ENCODE peak calls at places on chromosomes 1 and 21, in eight cellular contexts. M is sigmoid colon; Q is CD8-positive, alpha-beta T cell; P is ovary; C is PC-3; J is stomach; I is left lung; Y is SK-N-SH. E is an unnamed sample.

GRCh38 chr1:40919475-40920011 is 57.4 kb upstream of the CITED4 start:
- DNase-seq in C (peak; percentile 14), I (no peak), Y (no peak), M (no peak), Q (no peak), J (peak; percentile 92), P (no peak), E (peak; percentile 90)

GRCh38 chr21:44892536-44893277 is 19.2 kb upstream of the PTTG1IP start:
- DNase-seq in J (peak; percentile 78), P (peak; percentile 63), C (peak; percentile 70), Y (peak; percentile 86), I (peak; percentile 67), M (no peak), Q (peak; percentile 72), E (peak; percentile 62)

GRCh38 chr1:27161594-27161993 is 6.7 kb upstream of the SLC9A1 start:
- DNase-seq in Y (peak; percentile 1), C (peak; percentile 70), I (no peak), P (no peak), M (no peak), Q (no peak), J (no peak), E (no peak)

GRCh38 chr1:172269644-172270043 is 150.8 kb upstream of the C1orf105 start:
- DNase-seq in P (no peak), Y (no peak), M (no peak), I (no peak), J (no peak), Q (no peak), C (no peak), E (no peak)

GRCh38 chr1:28804071-28804470 is 7.9 kb upstream of the OPRD1 start:
- DNase-seq in P (no peak), Q (no peak), Y (no peak), C (no peak), J (no peak), M (no peak), I (no peak), E (no peak)

GRCh38 chr21:34968414-34969333 is 80.4 kb downstream of the RUNX1 start:
- DNase-seq in M (no peak), I (no peak), Y (no peak), P (no peak), Q (no peak), J (no peak), C (no peak), E (no peak)

GRCh38 chr1:5983361-5984103 is 8.7 kb downstream of the NPHP4 start:
- DNase-seq in M (no peak), C (peak; percentile 75), J (no peak), Y (no peak), P (no peak), I (no peak), Q (no peak), E (no peak)

GRCh38 chr1:145845514-145846161 is at the start of gene NUDT17:
- DNase-seq in J (peak; percentile 84), Y (peak; percentile 90), I (peak; percentile 83), Q (peak; percentile 77), P (peak; percentile 86), M (peak; percentile 90), C (peak; percentile 78), E (peak; percentile 63)

GRCh38 chr1:167221126-167221803 is 579 bp downstream of the POU2F1 start:
- DNase-seq in Q (peak; percentile 26), I (no peak), C (no peak), J (peak; percentile 27), P (no peak), Y (peak; percentile 65), M (no peak), E (peak; percentile 23)

GRCh38 chr21:14863745-14864210 is 201.0 kb downstream of the NRIP1 start:
- DNase-seq in Y (no peak), M (no peak), C (peak; percentile 31), Q (no peak), J (no peak), P (no peak), I (no peak), E (no peak)

GRCh38 chr1:53766766-53767409 is 27.9 kb upstream of the GLIS1 start:
- DNase-seq in C (no peak), Y (no peak), Q (no peak), J (no peak), P (no peak), I (no peak), M (no peak), E (no peak)

GRCh38 chr1:1212780-1213152 is 1.2 kb downstream of the TNFRSF4 start:
- DNase-seq in C (no peak), M (no peak), Q (peak; percentile 55), Y (peak; percentile 43), P (peak; percentile 40), I (no peak), J (peak; percentile 53), E (peak; percentile 37)

GRCh38 chr1:151542710-151543129 is 2.6 kb downstream of the TUFT1 start:
- DNase-seq in J (no peak), C (peak; percentile 84), P (no peak), Y (no peak), M (no peak), I (no peak), Q (no peak), E (no peak)

GRCh38 chr1:105730701-105731100 is 1325.8 kb upstream of the PRMT6 start:
- DNase-seq in Y (no peak), C (no peak), I (no peak), J (no peak), P (no peak), Q (no peak), M (no peak), E (no peak)

GRCh38 chr21:42161957-42162681 is 56.8 kb upstream of the ABCG1 start:
- DNase-seq in Y (peak; percentile 46), J (no peak), I (no peak), P (no peak), M (no peak), Q (peak; percentile 52), C (peak; percentile 25), E (no peak)

GRCh38 chr21:35478096-35479080 is 429.3 kb upstream of the RUNX1 start:
- DNase-seq in M (no peak), Q (no peak), J (no peak), Y (no peak), I (no peak), C (no peak), P (no peak), E (no peak)

GRCh38 chr1:221712198-221712684 is 29.6 kb downstream of the DUSP10 start:
- DNase-seq in Q (peak; percentile 77), M (no peak), J (no peak), I (no peak), Y (no peak), P (no peak), C (peak; percentile 71), E (no peak)

GRCh38 chr1:9691726-9692125 is 40.2 kb downstream of the PIK3CD start:
- DNase-seq in M (no peak), Y (no peak), Q (no peak), J (no peak), P (no peak), I (no peak), C (no peak), E (no peak)

GRCh38 chr1:204262506-204263239 is 48.9 kb upstream of the GOLT1A start:
- DNase-seq in Y (no peak), J (no peak), M (no peak), I (no peak), Q (no peak), P (no peak), C (no peak), E (no peak)

GRCh38 chr1:209674957-209675566 is at the start of gene G0S2:
- DNase-seq in J (peak; percentile 83), P (peak; percentile 91), M (peak; percentile 88), I (peak; percentile 77), C (peak; percentile 96), Q (no peak), Y (peak; percentile 78), E (peak; percentile 94)
- H3K27me3 ChIP-seq in J (no peaks in the 10 kb centered on the region), P (no peaks in the 10 kb centered on the region), M (no peaks in the 10 kb centered on the region), I (peaks cover 4% of the 10 kb centered on the region), C (no peaks in the 10 kb centered on the region), Q (peaks cover 9% of the 10 kb centered on the region), Y (no peaks in the 10 kb centered on the region), E (no peaks in the 10 kb centered on the region)

DNA sequence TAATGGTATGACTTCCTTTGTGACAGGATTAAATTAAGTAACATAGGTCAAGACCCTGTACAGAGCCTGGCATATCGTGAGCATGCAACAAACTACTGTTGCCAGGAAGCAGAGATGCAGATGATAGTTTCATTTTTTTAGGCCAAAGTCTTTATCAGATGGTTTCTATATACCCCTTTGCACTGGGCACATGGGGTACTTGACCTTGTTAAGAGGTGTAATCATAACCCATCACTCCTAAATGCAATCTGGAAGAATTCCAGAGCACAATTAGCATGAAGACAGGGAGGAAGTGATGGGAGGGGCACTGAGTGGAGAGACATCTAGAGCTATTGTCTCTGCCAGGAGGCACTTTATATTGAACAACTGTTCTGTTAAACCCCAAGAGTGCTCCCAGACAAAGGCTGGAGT is 22.1 kb downstream of the ZBTB17 start:
- DNase-seq in M (no peak), P (no peak), Q (no peak), I (no peak), Y (peak; percentile 79), C (no peak), J (no peak), E (no peak)
- H3K4me1 ChIP-seq in M (no peaks in the 10 kb centered on the region), P (peaks cover 31% of the 10 kb centered on the region), Q (peaks cover 58% of the 10 kb centered on the region), I (peaks cover 99% of the 10 kb centered on the region), Y (peaks cover 87% of the 10 kb centered on the region), C (peaks cover 35% of the 10 kb centered on the region), J (peaks cover 57% of the 10 kb centered on the region), E (peaks cover 32% of the 10 kb centered on the region)

DNA sequence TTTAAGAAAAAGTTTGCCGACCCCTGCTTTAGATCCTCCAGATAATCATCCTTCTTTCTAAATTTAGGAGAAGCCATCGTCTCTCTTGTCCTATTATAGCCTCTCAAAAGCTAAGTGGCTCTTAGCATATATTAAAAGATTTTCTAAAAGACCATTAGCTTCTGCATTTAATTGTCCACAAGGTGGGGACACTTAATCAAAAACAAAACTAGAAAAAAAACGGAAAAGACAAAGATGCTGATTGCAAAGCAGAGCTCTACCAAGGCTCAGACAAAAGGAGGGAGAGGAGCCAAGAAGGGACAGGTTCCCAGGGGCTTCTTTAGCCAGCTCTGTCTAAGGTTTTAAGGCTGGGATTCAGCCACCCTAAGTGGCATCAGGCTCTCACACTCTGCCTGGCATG is 128.3 kb upstream of the HMGB4 start:
- DNase-seq in Q (no peak), Y (peak; percentile 54), J (no peak), P (no peak), M (no peak), I (no peak), C (peak; percentile 9), E (no peak)
- TF ChIP-seq CTCF in Q (no peak), Y (no peak), J (no peak), P (no peak), M (no peak), I (no peak), C (peak; percentile 53), E (no peak)

DNA sequence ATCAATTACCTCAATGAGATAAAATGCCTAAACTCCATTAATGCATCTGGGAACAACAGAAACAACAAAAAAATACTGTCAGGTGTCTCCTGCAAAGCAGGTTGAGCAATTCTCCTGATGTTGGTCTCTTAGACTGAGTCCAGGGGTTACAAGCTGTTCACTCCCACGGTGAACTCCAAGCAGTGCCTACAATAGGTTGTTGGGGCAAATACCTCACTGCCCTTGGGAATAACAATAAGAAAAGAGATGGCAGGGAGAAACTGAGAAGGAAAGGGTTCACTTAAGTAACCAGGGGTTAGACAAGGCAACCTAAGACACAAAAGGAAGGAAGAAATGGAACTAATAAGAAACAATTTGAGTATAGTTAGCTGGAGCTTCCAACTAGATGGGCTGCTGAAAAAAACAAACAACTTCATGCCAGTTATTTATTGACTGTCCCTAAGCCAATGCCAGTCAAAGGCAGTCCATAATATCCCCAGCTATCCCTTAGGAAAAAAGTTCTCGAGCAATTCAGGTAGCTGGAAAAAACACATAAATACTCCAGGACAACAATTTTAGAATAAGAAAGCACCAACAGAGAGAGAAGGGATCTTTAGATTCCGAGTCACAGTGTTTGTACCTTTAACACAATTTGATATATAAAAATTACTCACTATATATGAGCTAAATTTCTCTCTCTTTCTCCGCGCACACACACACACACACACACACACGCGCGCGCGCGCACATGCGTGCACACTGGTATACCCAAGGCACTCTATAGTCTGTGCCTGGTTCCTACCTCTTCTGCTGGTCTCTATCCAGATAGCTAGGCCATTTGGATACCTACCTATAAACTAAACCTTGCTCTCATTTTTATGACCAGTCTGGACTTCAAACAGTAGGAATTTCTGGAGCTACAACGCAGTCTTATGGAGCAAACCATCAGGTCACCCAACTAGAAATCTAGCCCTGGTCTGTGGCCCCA is 97.4 kb upstream of the MAGI3 start:
- DNase-seq in I (no peak), Y (no peak), P (no peak), Q (no peak), J (no peak), M (no peak), C (no peak), E (no peak)
- H3K27me3 ChIP-seq in I (no peaks in the 10 kb centered on the region), Y (no peaks in the 10 kb centered on the region), P (no peaks in the 10 kb centered on the region), Q (no peaks in the 10 kb centered on the region), J (no peaks in the 10 kb centered on the region), M (no peaks in the 10 kb centered on the region), C (no peaks in the 10 kb centered on the region), E (no peaks in the 10 kb centered on the region)